ENCODE peak calls at places on chromosome 16, in six cellular contexts. Q is PC-9, K is kidney, F is fibroblast of lung, D is spleen, E is tibial nerve. B is an unnamed sample.

GRCh38 chr16:19810817-19811731 is 73.6 kb downstream of the GPRC5B start:
- DNase-seq in Q (peak; percentile 52), K (no peak), F (peak; percentile 60), D (no peak), E (no peak), B (no peak)

GRCh38 chr16:15708997-15709396 is 59.0 kb downstream of the NDE1 start:
- DNase-seq in Q (no peak), K (no peak), F (no peak), D (no peak), E (no peak), B (no peak)

GRCh38 chr16:27225536-27226360 is 22.4 kb downstream of the KDM8 start:
- DNase-seq in Q (no peak), K (no peak), F (no peak), D (peak; percentile 70), E (no peak), B (peak; percentile 94)

GRCh38 chr16:84724619-84725307 is 25.0 kb downstream of the USP10 start:
- DNase-seq in Q (no peak), K (no peak), F (peak; percentile 49), D (no peak), E (no peak), B (no peak)

GRCh38 chr16:50467943-50468748 is 80.0 kb upstream of the NKD1 start:
- DNase-seq in Q (no peak), K (no peak), F (no peak), D (no peak), E (no peak), B (no peak)

GRCh38 chr16:59198487-59198886 is 464.4 kb upstream of the GOT2 start:
- DNase-seq in Q (no peak), K (no peak), F (no peak), D (no peak), E (no peak), B (no peak)

GRCh38 chr16:86580063-86580797 is 1.9 kb downstream of the FOXL1 start:
- DNase-seq in Q (no peak), K (no peak), F (peak; percentile 69), D (no peak), E (no peak), B (no peak)

GRCh38 chr16:87235810-87236515 is 81.2 kb downstream of the C16orf95 start:
- DNase-seq in Q (no peak), K (no peak), F (no peak), D (no peak), E (no peak), B (no peak)

GRCh38 chr16:72015124-72015523 is 6.6 kb downstream of the DHODH start:
- DNase-seq in Q (no peak), K (no peak), F (no peak), D (no peak), E (no peak), B (no peak)

GRCh38 chr16:58515125-58515870 is at the start of gene SETD6:
- DNase-seq in Q (peak; percentile 88), K (peak; percentile 95), F (peak; percentile 89), D (peak; percentile 96), E (peak; percentile 85), B (peak; percentile 84)

GRCh38 chr16:29790949-29791844 is 646 bp downstream of the KIF22 start:
- DNase-seq in Q (no peak), K (no peak), F (no peak), D (no peak), E (no peak), B (no peak)

GRCh38 chr16:54080524-54081008 is 206.0 kb downstream of the IRX3 start:
- DNase-seq in Q (peak; percentile 50), K (no peak), F (peak; percentile 99), D (no peak), E (no peak), B (no peak)

GRCh38 chr16:25110392-25110947 is 1.1 kb upstream of the LCMT1 start:
- DNase-seq in Q (no peak), K (no peak), F (peak; percentile 9), D (no peak), E (no peak), B (no peak)

GRCh38 chr16:50537533-50538290 is 10.5 kb upstream of the NKD1 start:
- DNase-seq in Q (no peak), K (no peak), F (no peak), D (peak; percentile 11), E (no peak), B (no peak)

GRCh38 chr16:35186045-35186759 is 1726.8 kb downstream of the TP53TG3F start:
- DNase-seq in Q (no peak), K (no peak), F (no peak), D (peak; percentile 45), E (no peak), B (no peak)

GRCh38 chr16:1078579-1079021 is 6.1 kb downstream of the SSTR5 start:
- DNase-seq in Q (peak; percentile 76), K (peak; percentile 92), F (peak; percentile 6), D (no peak), E (no peak), B (no peak)

GRCh38 chr16:85420501-85421337 is 192.4 kb upstream of the GSE1 start:
- DNase-seq in Q (peak; percentile 75), K (peak; percentile 75), F (peak; percentile 38), D (peak; percentile 94), E (no peak), B (peak; percentile 31)

GRCh38 chr16:24850289-24850931 is 4.6 kb downstream of the SLC5A11 start:
- DNase-seq in Q (no peak), K (no peak), F (peak; percentile 31), D (no peak), E (no peak), B (no peak)

GRCh38 chr16:47925811-47926460 is 229.9 kb downstream of the ABCC12 start:
- DNase-seq in Q (peak; percentile 41), K (no peak), F (no peak), D (no peak), E (no peak), B (no peak)

GRCh38 chr16:55035037-55035436 is 104.4 kb downstream of the IRX5 start:
- DNase-seq in Q (peak; percentile 9), K (no peak), F (no peak), D (peak; percentile 30), E (no peak), B (no peak)

GRCh38 chr16:89934611-89935553 is 11.7 kb downstream of the TUBB3 start:
- DNase-seq in Q (no peak), K (no peak), F (no peak), D (no peak), E (no peak), B (no peak)

GRCh38 chr16:22007509-22008214 is at the start of gene MOSMO:
- DNase-seq in Q (peak; percentile 66), K (peak; percentile 88), F (peak; percentile 67), D (peak; percentile 95), E (peak; percentile 56), B (peak; percentile 65)

GRCh38 chr16:51156836-51157235 is 5.8 kb upstream of the SALL1 start:
- DNase-seq in Q (no peak), K (no peak), F (no peak), D (no peak), E (no peak), B (no peak)

GRCh38 chr16:25027281-25027680 is 12.1 kb upstream of the ARHGAP17 start:
- DNase-seq in Q (no peak), K (no peak), F (no peak), D (no peak), E (no peak), B (no peak)

GRCh38 chr16:21637032-21637968 is 15.1 kb downstream of the IGSF6 start:
- DNase-seq in Q (no peak), K (peak; percentile 78), F (no peak), D (no peak), E (no peak), B (no peak)

GRCh38 chr16:77564791-77565390 is 130.1 kb upstream of the ADAMTS18 start:
- DNase-seq in Q (no peak), K (no peak), F (peak; percentile 41), D (no peak), E (no peak), B (no peak)
- TF ChIP-seq CTCF in Q (no peak), K (no peak), F (no peak), D (no peak), E (no peak), B (no peak)

DNA sequence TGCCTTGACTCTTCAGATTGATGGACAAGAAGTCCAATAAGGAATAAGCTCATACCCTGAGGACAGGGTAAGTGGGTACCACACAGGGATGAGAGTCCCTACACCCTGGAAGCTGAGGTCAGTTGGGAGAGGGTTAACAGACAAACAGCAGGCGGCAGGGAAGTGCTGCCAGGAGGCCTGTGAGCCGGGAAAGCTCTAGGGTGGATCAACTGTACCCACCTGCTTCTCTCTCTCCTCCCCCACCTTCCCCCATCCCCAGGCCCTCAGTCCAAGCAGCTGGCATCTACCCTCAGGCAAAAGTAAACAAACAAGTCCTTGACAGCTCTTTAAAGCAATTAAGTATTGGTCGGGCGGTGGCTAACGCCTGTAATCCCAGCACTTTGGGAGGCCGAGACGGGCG is 20.7 kb upstream of the MYLK3 start:
- DNase-seq in Q (no peak), K (no peak), F (no peak), D (peak; percentile 22), E (no peak), B (no peak)
- H3K4me1 ChIP-seq in Q (peaks cover 18% of the 10 kb centered on the region), K (no peaks in the 10 kb centered on the region), F (no peaks in the 10 kb centered on the region), D (no peaks in the 10 kb centered on the region), E (no peaks in the 10 kb centered on the region), B (no peaks in the 10 kb centered on the region)

GRCh38 chr16:67183284-67183626 is 508 bp downstream of the MATCAP1 start:
- DNase-seq in Q (no peak), K (no peak), F (no peak), D (no peak), E (no peak), B (no peak)

GRCh38 chr16:67183627-67184452 is at the start of gene MATCAP1:
- DNase-seq in Q (peak; percentile 97), K (peak; percentile 97), F (peak; percentile 98), D (peak; percentile 98), E (peak; percentile 93), B (peak; percentile 97)

GRCh38 chr16:67181346-67181745 is 2.4 kb downstream of the MATCAP1 start:
- DNase-seq in Q (no peak), K (peak; percentile 90), F (peak; percentile 95), D (no peak), E (peak; percentile 33), B (no peak)

GRCh38 chr16:67180166-67180565 is 3.6 kb downstream of the MATCAP1 start:
- DNase-seq in Q (no peak), K (no peak), F (no peak), D (no peak), E (no peak), B (no peak)

GRCh38 chr16:67182288-67182687 is 1.5 kb downstream of the MATCAP1 start:
- DNase-seq in Q (no peak), K (no peak), F (no peak), D (no peak), E (no peak), B (no peak)
- H3K27ac ChIP-seq in Q (no peak overlapping the region), K (no peak overlapping the region), F (no peak overlapping the region), D (no peak overlapping the region), E (peak overlapping the region; percentile 99), B (no peak overlapping the region)

GRCh38 chr16:68696514-68696913 is 40.6 kb upstream of the CDH1 start:
- DNase-seq in Q (no peak), K (no peak), F (no peak), D (no peak), E (no peak), B (no peak)
- TF ChIP-seq CTCF in Q (no peak), K (no peak), F (no peak), D (no peak), E (no peak), B (no peak)

DNA sequence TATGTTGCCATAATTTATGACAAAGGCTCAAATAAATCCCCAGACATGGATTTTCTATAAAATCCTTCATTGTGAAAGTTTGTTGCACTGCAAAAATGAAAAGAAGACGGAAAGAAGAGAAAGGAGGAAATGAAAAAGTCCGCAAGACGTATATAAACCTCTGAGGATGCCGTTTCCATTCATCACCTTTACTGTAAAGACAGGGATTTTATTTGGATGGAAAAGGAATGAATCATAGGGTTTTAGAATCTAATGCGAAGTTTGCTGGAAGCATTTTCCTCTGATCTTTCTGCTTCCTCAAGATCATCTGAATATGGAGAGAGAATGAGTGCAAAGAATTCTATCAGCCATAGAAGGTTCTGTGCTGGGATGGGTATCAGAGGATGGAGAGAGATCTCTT is 48.8 kb upstream of the XYLT1 start:
- DNase-seq in Q (no peak), K (no peak), F (no peak), D (no peak), E (no peak), B (no peak)
- H3K4me1 ChIP-seq in Q (no peaks in the 10 kb centered on the region), K (no peaks in the 10 kb centered on the region), F (peaks cover 28% of the 10 kb centered on the region), D (no peaks in the 10 kb centered on the region), E (no peaks in the 10 kb centered on the region), B (peaks cover 13% of the 10 kb centered on the region)

B was measured in MM.1S.